ENCODE peak calls at places on chromosomes 1 and 21, in ten cellular contexts. One of them, this sample, is unnamed.
A peak's percentile ranks its signal among the peaks of the same experiment; 100 is the strongest.

GRCh38 chr1:151887028-151887427 is 22.3 kb downstream of the THEM4 start:
- DNase-seq in bronchial epithelial cell: peak; percentile 89
- DNase-seq in GM20000: no peak
- DNase-seq in CD8-positive, alpha-beta T cell: no peak
- DNase-seq in H4: peak; percentile 27
- DNase-seq in RWPE1: peak; percentile 16
- DNase-seq in stimulated activated CD8-positive, alpha-beta memory T cell treated with anti-CD3 and anti-CD28 coated beads, Interleukin-4, amount 100 ng/mL, for 24 hours: no peak
- DNase-seq in activated CD4-positive, CD25-positive, alpha-beta regulatory T cell treated with anti-CD3 and anti-CD28 coated beads, Interleukin-2, amount 50 U/mL, for 72 hours: no peak
- DNase-seq in left lung: no peak
- DNase-seq in MCF 10A: peak; percentile 96
- DNase-seq in this sample: peak; percentile 60

GRCh38 chr1:36401602-36402517 is 4.2 kb upstream of the LSM10 start:
- DNase-seq in bronchial epithelial cell: no peak
- DNase-seq in GM20000: no peak
- DNase-seq in CD8-positive, alpha-beta T cell: no peak
- DNase-seq in H4: no peak
- DNase-seq in RWPE1: no peak
- DNase-seq in stimulated activated CD8-positive, alpha-beta memory T cell treated with anti-CD3 and anti-CD28 coated beads, Interleukin-4, amount 100 ng/mL, for 24 hours: no peak
- DNase-seq in activated CD4-positive, CD25-positive, alpha-beta regulatory T cell treated with anti-CD3 and anti-CD28 coated beads, Interleukin-2, amount 50 U/mL, for 72 hours: no peak
- DNase-seq in left lung: no peak
- DNase-seq in MCF 10A: no peak
- DNase-seq in this sample: no peak

GRCh38 chr21:33578959-33579542 is 9.4 kb downstream of the DONSON start:
- DNase-seq in bronchial epithelial cell: peak; percentile 89
- DNase-seq in GM20000: no peak
- DNase-seq in CD8-positive, alpha-beta T cell: no peak
- DNase-seq in H4: no peak
- DNase-seq in RWPE1: no peak
- DNase-seq in stimulated activated CD8-positive, alpha-beta memory T cell treated with anti-CD3 and anti-CD28 coated beads, Interleukin-4, amount 100 ng/mL, for 24 hours: no peak
- DNase-seq in activated CD4-positive, CD25-positive, alpha-beta regulatory T cell treated with anti-CD3 and anti-CD28 coated beads, Interleukin-2, amount 50 U/mL, for 72 hours: no peak
- DNase-seq in left lung: no peak
- DNase-seq in MCF 10A: peak; percentile 48
- DNase-seq in this sample: peak; percentile 24

GRCh38 chr1:67559222-67559700 is 125.7 kb upstream of the GADD45A start:
- DNase-seq in bronchial epithelial cell: no peak
- DNase-seq in GM20000: no peak
- DNase-seq in CD8-positive, alpha-beta T cell: no peak
- DNase-seq in H4: peak; percentile 32
- DNase-seq in RWPE1: no peak
- DNase-seq in stimulated activated CD8-positive, alpha-beta memory T cell treated with anti-CD3 and anti-CD28 coated beads, Interleukin-4, amount 100 ng/mL, for 24 hours: no peak
- DNase-seq in activated CD4-positive, CD25-positive, alpha-beta regulatory T cell treated with anti-CD3 and anti-CD28 coated beads, Interleukin-2, amount 50 U/mL, for 72 hours: no peak
- DNase-seq in left lung: peak; percentile 45
- DNase-seq in MCF 10A: peak; percentile 42
- DNase-seq in this sample: no peak

GRCh38 chr21:15164678-15165303 is 100.0 kb upstream of the NRIP1 start:
- DNase-seq in bronchial epithelial cell: peak; percentile 85
- DNase-seq in GM20000: no peak
- DNase-seq in CD8-positive, alpha-beta T cell: no peak
- DNase-seq in H4: no peak
- DNase-seq in RWPE1: peak; percentile 84
- DNase-seq in stimulated activated CD8-positive, alpha-beta memory T cell treated with anti-CD3 and anti-CD28 coated beads, Interleukin-4, amount 100 ng/mL, for 24 hours: no peak
- DNase-seq in activated CD4-positive, CD25-positive, alpha-beta regulatory T cell treated with anti-CD3 and anti-CD28 coated beads, Interleukin-2, amount 50 U/mL, for 72 hours: no peak
- DNase-seq in left lung: no peak
- DNase-seq in MCF 10A: peak; percentile 96
- DNase-seq in this sample: peak; percentile 14

GRCh38 chr1:110192541-110192940 is 17.6 kb upstream of the KCNC4 start:
- DNase-seq in bronchial epithelial cell: no peak
- DNase-seq in GM20000: no peak
- DNase-seq in CD8-positive, alpha-beta T cell: no peak
- DNase-seq in H4: no peak
- DNase-seq in RWPE1: no peak
- DNase-seq in stimulated activated CD8-positive, alpha-beta memory T cell treated with anti-CD3 and anti-CD28 coated beads, Interleukin-4, amount 100 ng/mL, for 24 hours: no peak
- DNase-seq in activated CD4-positive, CD25-positive, alpha-beta regulatory T cell treated with anti-CD3 and anti-CD28 coated beads, Interleukin-2, amount 50 U/mL, for 72 hours: no peak
- DNase-seq in left lung: no peak
- DNase-seq in MCF 10A: no peak
- DNase-seq in this sample: no peak

GRCh38 chr1:167107456-167107855 is 13.6 kb downstream of the STYXL2 start:
- DNase-seq in bronchial epithelial cell: peak; percentile 74
- DNase-seq in GM20000: no peak
- DNase-seq in CD8-positive, alpha-beta T cell: no peak
- DNase-seq in H4: no peak
- DNase-seq in RWPE1: no peak
- DNase-seq in stimulated activated CD8-positive, alpha-beta memory T cell treated with anti-CD3 and anti-CD28 coated beads, Interleukin-4, amount 100 ng/mL, for 24 hours: no peak
- DNase-seq in activated CD4-positive, CD25-positive, alpha-beta regulatory T cell treated with anti-CD3 and anti-CD28 coated beads, Interleukin-2, amount 50 U/mL, for 72 hours: no peak
- DNase-seq in left lung: no peak
- DNase-seq in MCF 10A: no peak
- DNase-seq in this sample: no peak

GRCh38 chr1:46653405-46653853 is 14.7 kb downstream of the ATPAF1 start:
- DNase-seq in bronchial epithelial cell: no peak
- DNase-seq in GM20000: no peak
- DNase-seq in CD8-positive, alpha-beta T cell: no peak
- DNase-seq in H4: no peak
- DNase-seq in RWPE1: no peak
- DNase-seq in stimulated activated CD8-positive, alpha-beta memory T cell treated with anti-CD3 and anti-CD28 coated beads, Interleukin-4, amount 100 ng/mL, for 24 hours: no peak
- DNase-seq in activated CD4-positive, CD25-positive, alpha-beta regulatory T cell treated with anti-CD3 and anti-CD28 coated beads, Interleukin-2, amount 50 U/mL, for 72 hours: no peak
- DNase-seq in left lung: no peak
- DNase-seq in MCF 10A: no peak
- DNase-seq in this sample: no peak

GRCh38 chr1:151733126-151733525 is 11.8 kb downstream of the RIIAD1 start:
- DNase-seq in bronchial epithelial cell: no peak
- DNase-seq in GM20000: no peak
- DNase-seq in CD8-positive, alpha-beta T cell: no peak
- DNase-seq in H4: no peak
- DNase-seq in RWPE1: no peak
- DNase-seq in stimulated activated CD8-positive, alpha-beta memory T cell treated with anti-CD3 and anti-CD28 coated beads, Interleukin-4, amount 100 ng/mL, for 24 hours: no peak
- DNase-seq in activated CD4-positive, CD25-positive, alpha-beta regulatory T cell treated with anti-CD3 and anti-CD28 coated beads, Interleukin-2, amount 50 U/mL, for 72 hours: no peak
- DNase-seq in left lung: no peak
- DNase-seq in MCF 10A: no peak
- DNase-seq in this sample: no peak

GRCh38 chr1:59484090-59484489 is 187.2 kb downstream of the FGGY start:
- DNase-seq in bronchial epithelial cell: peak; percentile 85
- DNase-seq in GM20000: no peak
- DNase-seq in CD8-positive, alpha-beta T cell: no peak
- DNase-seq in H4: peak; percentile 64
- DNase-seq in RWPE1: peak; percentile 85
- DNase-seq in stimulated activated CD8-positive, alpha-beta memory T cell treated with anti-CD3 and anti-CD28 coated beads, Interleukin-4, amount 100 ng/mL, for 24 hours: no peak
- DNase-seq in activated CD4-positive, CD25-positive, alpha-beta regulatory T cell treated with anti-CD3 and anti-CD28 coated beads, Interleukin-2, amount 50 U/mL, for 72 hours: no peak
- DNase-seq in left lung: no peak
- DNase-seq in MCF 10A: peak; percentile 78
- DNase-seq in this sample: no peak